ENCODE peak calls at places on chromosomes 16 and 17, in five cellular contexts. A is H1, M is prostate gland, Z is upper lobe of left lung, X is lower leg skin. S is an unnamed sample.

GRCh38 chr17:18231156-18231555 is 5.7 kb downstream of the LLGL1 start:
- DNase-seq in A (no peak), M (no peak), Z (no peak), X (no peak), S (no peak)

GRCh38 chr17:45640141-45640850 is 143.8 kb upstream of the CRHR1 start:
- DNase-seq in A (peak), M (peak), Z (no peak), X (peak), S (peak)

GRCh38 chr17:39484178-39484577 is 22.9 kb downstream of the CDK12 start:
- DNase-seq in A (no peak), M (no peak), Z (no peak), X (no peak), S (no peak)

GRCh38 chr17:31390426-31390747 is 1.1 kb upstream of the RAB11FIP4 start:
- DNase-seq in A (no peak), M (no peak), Z (no peak), X (no peak), S (no peak)

GRCh38 chr16:12580809-12581208 is 222.9 kb downstream of the CPPED1 start:
- DNase-seq in A (no peak), M (no peak), Z (no peak), X (no peak), S (no peak)

GRCh38 chr17:61410100-61410551 is 10.5 kb downstream of the TBX2 start:
- DNase-seq in A (no peak), M (no peak), Z (peak), X (peak), S (no peak)

GRCh38 chr16:17330019-17330570 is 140.7 kb downstream of the XYLT1 start:
- DNase-seq in A (no peak), M (no peak), Z (no peak), X (no peak), S (no peak)

GRCh38 chr17:59105852-59106462 is 723 bp downstream of the TRIM37 start:
- DNase-seq in A (no peak), M (peak), Z (no peak), X (peak), S (peak)

GRCh38 chr17:44095647-44096496 is 25.3 kb downstream of the G6PC3 start:
- DNase-seq in A (peak), M (no peak), Z (no peak), X (no peak), S (peak)

GRCh38 chr17:81004336-81005015 is 12.8 kb downstream of the CHMP6 start:
- DNase-seq in A (no peak), M (no peak), Z (peak), X (no peak), S (no peak)

GRCh38 chr16:35689764-35690163 is 2230.4 kb downstream of the TP53TG3F start:
- DNase-seq in A (no peak), M (no peak), Z (no peak), X (no peak), S (no peak)

GRCh38 chr16:81740163-81740562 is 38.9 kb upstream of the PLCG2 start:
- DNase-seq in A (peak), M (no peak), Z (no peak), X (no peak), S (no peak)

GRCh38 chr16:83336630-83337029 is 471.1 kb upstream of the HSBP1 start:
- DNase-seq in A (no peak), M (no peak), Z (no peak), X (no peak), S (no peak)

GRCh38 chr17:47999612-48000011 is 28.7 kb downstream of the CDK5RAP3 start:
- DNase-seq in A (no peak), M (no peak), Z (no peak), X (no peak), S (no peak)

GRCh38 chr17:28467456-28468025 is 5.9 kb upstream of the SLC13A2 start:
- DNase-seq in A (no peak), M (no peak), Z (no peak), X (no peak), S (no peak)

GRCh38 chr17:61856078-61856477 is 7.2 kb downstream of the BRIP1 start:
- DNase-seq in A (no peak), M (no peak), Z (no peak), X (no peak), S (no peak)

GRCh38 chr16:65122974-65123845 is 1.3 kb upstream of the CDH11 start:
- DNase-seq in A (no peak), M (peak), Z (peak), X (peak), S (peak)

GRCh38 chr16:64982581-64982980 is 139.3 kb downstream of the CDH11 start:
- DNase-seq in A (no peak), M (no peak), Z (no peak), X (no peak), S (no peak)

GRCh38 chr16:48231675-48232214 is 12.4 kb upstream of the LONP2 start:
- DNase-seq in A (peak), M (peak), Z (no peak), X (no peak), S (peak)

GRCh38 chr16:81366316-81366932 is 51.7 kb downstream of the GAN start:
- DNase-seq in A (no peak), M (peak), Z (no peak), X (no peak), S (no peak)

GRCh38 chr16:84788968-84789371 is 30.8 kb upstream of the CRISPLD2 start:
- DNase-seq in A (no peak), M (no peak), Z (no peak), X (peak), S (no peak)

GRCh38 chr17:75059369-75060345 is 12.6 kb downstream of the KCTD2 start:
- DNase-seq in A (no peak), M (peak), Z (no peak), X (no peak), S (no peak)

GRCh38 chr16:67263201-67263600 is 14.4 kb downstream of the SLC9A5 start:
- DNase-seq in A (no peak), M (no peak), Z (no peak), X (no peak), S (no peak)

GRCh38 chr16:30472328-30472942 is at the start of gene ITGAL:
- DNase-seq in A (no peak), M (no peak), Z (no peak), X (no peak), S (peak)

GRCh38 chr16:75062135-75062943 is 54.2 kb downstream of the LDHD start:
- DNase-seq in A (no peak), M (no peak), Z (peak), X (peak), S (peak)

GRCh38 chr17:41013606-41014005 is 4.7 kb upstream of the KRTAP3-1 start:
- DNase-seq in A (no peak), M (no peak), Z (no peak), X (no peak), S (no peak)

GRCh38 chr17:79566251-79566955 is 44.4 kb downstream of the RBFOX3 start:
- DNase-seq in A (no peak), M (no peak), Z (no peak), X (no peak), S (no peak)

GRCh38 chr17:61757168-61757567 is 106.2 kb downstream of the BRIP1 start:
- DNase-seq in A (no peak), M (no peak), Z (no peak), X (no peak), S (no peak)

GRCh38 chr17:51164911-51165679 is 1.1 kb upstream of the NME2 start:
- DNase-seq in A (no peak), M (no peak), Z (peak), X (peak), S (no peak)

GRCh38 chr16:17448640-17449638 is 21.8 kb downstream of the XYLT1 start:
- DNase-seq in A (no peak), M (no peak), Z (peak), X (no peak), S (peak)

GRCh38 chr16:53435066-53435688 is 906 bp downstream of the RBL2 start:
- DNase-seq in A (peak), M (peak), Z (no peak), X (peak), S (peak)
- TF ChIP-seq POLR2A in A (no peak), M (peak), Z (peak), X (no peak), S (peak)

DNA sequence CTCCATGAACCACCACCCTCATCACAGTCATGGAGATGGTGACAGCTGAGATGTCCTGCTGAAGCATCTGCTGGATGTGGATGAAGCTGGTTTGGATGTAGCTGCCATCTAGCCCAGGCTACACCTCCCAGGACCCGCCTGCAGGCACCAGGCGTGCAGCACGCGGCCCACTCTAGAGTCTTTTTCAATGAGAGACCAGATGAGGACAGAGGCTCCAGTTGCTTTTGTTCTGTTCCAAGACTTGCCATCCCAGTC is 102.1 kb downstream of the ZNF778 start:
- DNase-seq in A (no peak), M (no peak), Z (peak), X (no peak), S (no peak)
- H3K4me3 ChIP-seq in A (no peak), M (no peak), Z (no peak), X (no peak), S (no peak)

GRCh38 chr17:42527932-42528331 is 8.1 kb upstream of the NAGLU start:
- DNase-seq in A (no peak), M (no peak), Z (no peak), X (no peak), S (no peak)

GRCh38 chr17:42529054-42529453 is 7.0 kb upstream of the NAGLU start:
- DNase-seq in A (no peak), M (no peak), Z (no peak), X (no peak), S (no peak)

GRCh38 chr17:42530952-42531454 is 5.0 kb upstream of the NAGLU start:
- DNase-seq in A (no peak), M (no peak), Z (no peak), X (no peak), S (peak)

GRCh38 chr17:42535400-42536047 is 517 bp upstream of the NAGLU start:
- DNase-seq in A (no peak), M (no peak), Z (peak), X (no peak), S (no peak)

DNA sequence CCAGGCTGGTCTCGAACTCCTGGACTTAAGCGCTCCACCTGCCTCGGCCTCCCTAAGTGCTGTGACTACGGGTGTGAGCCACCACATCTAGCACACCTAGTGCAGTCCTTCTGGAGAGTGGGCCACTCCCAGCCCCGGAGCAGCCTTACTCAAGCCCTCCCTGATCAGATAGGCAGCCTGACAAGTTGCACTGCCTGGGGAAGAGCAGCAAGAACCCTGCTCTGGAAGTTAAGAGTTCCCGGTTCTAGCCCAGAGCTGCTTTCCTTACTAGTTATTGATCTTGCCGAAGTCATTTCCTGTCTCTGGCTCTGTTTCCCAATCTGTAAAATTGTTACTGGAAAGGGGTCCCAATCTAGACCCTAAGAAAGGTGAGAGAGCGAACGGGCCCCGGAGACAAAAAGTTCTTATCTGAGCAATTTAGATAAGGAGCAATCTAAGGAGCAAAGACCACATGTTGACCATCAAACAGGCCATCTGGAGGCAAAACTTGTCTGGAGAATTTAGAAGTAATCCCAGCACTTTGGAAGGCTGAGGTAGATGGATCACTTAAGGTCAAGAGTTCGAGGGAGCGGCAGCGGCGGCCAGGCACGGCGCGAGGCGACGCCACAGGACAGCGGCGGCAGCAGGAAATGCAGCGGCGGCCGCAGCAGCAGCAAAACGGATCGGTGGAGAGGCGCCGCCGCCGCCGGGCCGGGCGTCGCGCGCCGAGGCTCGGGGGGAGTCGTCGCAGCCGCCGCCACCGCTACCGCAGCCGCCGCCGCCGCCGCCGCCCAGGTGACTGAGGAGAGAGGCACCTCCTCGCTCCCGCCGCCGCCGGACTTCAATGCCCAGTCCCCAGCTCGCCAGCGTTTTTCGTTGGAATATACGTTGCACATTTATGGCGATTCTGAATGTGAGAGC is 4.3 kb upstream of the NAGLU start:
- DNase-seq in A (peak), M (no peak), Z (peak), X (no peak), S (peak)
- TF ChIP-seq CTCF in A (peak), M (peak), Z (peak), X (no peak), S (peak)

DNA sequence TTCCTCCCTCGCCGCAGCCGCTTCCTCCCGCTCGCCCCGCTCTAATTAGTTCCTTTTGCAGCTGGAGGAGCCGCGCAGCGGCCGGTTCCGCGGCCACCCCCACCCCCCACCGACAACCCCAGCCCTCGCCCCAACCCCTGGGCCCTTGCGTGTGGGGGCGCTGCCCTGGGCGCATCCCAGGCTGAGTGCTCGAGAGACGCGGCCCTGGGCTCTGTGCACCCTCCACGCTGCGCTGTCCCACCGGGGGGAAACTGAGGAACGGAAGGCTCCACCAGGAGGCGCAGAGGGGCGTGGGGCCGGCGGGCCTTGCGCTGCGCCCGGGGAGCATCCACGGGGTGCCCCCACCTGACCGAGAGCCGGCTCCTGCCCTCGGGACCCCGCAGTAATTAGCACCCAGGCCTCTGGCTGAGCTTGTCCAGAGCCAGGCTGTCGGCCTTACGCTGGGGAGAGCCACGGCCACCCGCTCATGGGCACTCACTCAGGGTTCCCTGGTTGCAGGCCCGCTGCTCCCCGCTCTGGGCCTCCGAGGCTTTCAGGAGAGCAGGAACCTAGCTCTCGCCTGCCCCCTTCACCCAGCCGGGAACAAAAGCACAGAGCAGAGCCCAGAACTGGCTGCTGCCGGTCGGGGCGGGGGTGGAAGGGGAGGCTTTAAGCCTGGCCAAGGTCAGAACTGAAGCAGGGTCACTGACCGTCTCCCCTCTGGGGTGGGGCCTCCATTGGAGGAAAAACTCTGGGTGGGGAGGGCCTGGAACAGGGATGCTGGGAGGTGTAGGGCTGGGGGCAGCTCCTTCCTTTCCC is 12.1 kb downstream of the GLIS2 start:
- DNase-seq in A (peak), M (peak), Z (peak), X (peak), S (peak)
- TF ChIP-seq POLR2A in A (no peak), M (no peak), Z (no peak), X (no peak), S (peak)

GRCh38 chr16:57530531-57531252 is 5.7 kb downstream of the CCDC102A start:
- DNase-seq in A (no peak), M (no peak), Z (peak), X (peak), S (no peak)
- H3K4me3 ChIP-seq in A (no peak), M (no peak), Z (no peak), X (no peak), S (no peak)